ENCODE peak calls at places on chromosomes 16 and 17, in four cellular contexts. N is stimulated activated CD8-positive, alpha-beta memory T cell treated with anti-CD3 and anti-CD28 coated beads, Interleukin-4, amount 100 ng/mL, for 1 hour; X is LNCaP clone FGC; O is PC-9. G is an unnamed sample.

GRCh38 chr17:75468779-75469373 is 12.4 kb downstream of the TMEM94 start:
- DNase-seq in N (no peak), X (no peak), O (no peak), G (no peak)

GRCh38 chr17:48330386-48330785 is 99.6 kb downstream of the SKAP1 start:
- DNase-seq in N (no peak), X (peak), O (peak), G (peak)

GRCh38 chr17:75047398-75048098 is 523 bp downstream of the KCTD2 start:
- DNase-seq in N (no peak), X (no peak), O (no peak), G (peak)

GRCh38 chr16:58114827-58115825 is 14.1 kb downstream of the CFAP20 start:
- DNase-seq in N (no peak), X (peak), O (no peak), G (no peak)

GRCh38 chr17:37802061-37802460 is 57.2 kb upstream of the HNF1B start:
- DNase-seq in N (no peak), X (no peak), O (no peak), G (no peak)

GRCh38 chr17:79261361-79262072 is 186.9 kb downstream of the ENGASE start:
- DNase-seq in N (no peak), X (no peak), O (no peak), G (peak)

GRCh38 chr17:64315032-64315490 is 52.0 kb upstream of the TEX2 start:
- DNase-seq in N (no peak), X (peak), O (no peak), G (no peak)

GRCh38 chr17:60395508-60396065 is 3.7 kb upstream of the USP32 start:
- DNase-seq in N (no peak), X (no peak), O (no peak), G (no peak)

GRCh38 chr17:67157732-67158639 is 87.0 kb downstream of the HELZ start:
- DNase-seq in N (no peak), X (peak), O (no peak), G (no peak)

GRCh38 chr16:21101631-21102420 is 48.8 kb downstream of the DNAH3 start:
- DNase-seq in N (no peak), X (no peak), O (no peak), G (peak)

GRCh38 chr17:2704890-2705248 is 6.7 kb downstream of the CLUH start:
- DNase-seq in N (no peak), X (no peak), O (no peak), G (no peak)

GRCh38 chr16:50197582-50197981 is 44.5 kb downstream of the TENT4B start:
- DNase-seq in N (no peak), X (no peak), O (no peak), G (no peak)

G was measured in RPMI8226.